ENCODE peak calls at places on chromosomes 16 and 17, in seven cellular contexts. A is GM23248; X is A549; J is fibroblast of lung; O is CD8-positive, alpha-beta T cell; M is cardiac muscle cell; U is upper lobe of right lung. Q is an unnamed sample.

GRCh38 chr17:45751466-45751865 is 32.7 kb upstream of the CRHR1 start:
- DNase-seq in A (no peak), X (no peak), J (no peak), O (no peak), M (no peak), U (no peak), Q (no peak)

GRCh38 chr16:80583466-80583865 is 42.7 kb downstream of the DYNLRB2 start:
- DNase-seq in A (peak; percentile 72), X (no peak), J (peak; percentile 90), O (no peak), M (no peak), U (no peak), Q (no peak)

GRCh38 chr17:3025421-3026124 is 37.8 kb downstream of the OR1D5 start:
- DNase-seq in A (no peak), X (no peak), J (no peak), O (no peak), M (no peak), U (peak; percentile 40), Q (peak; percentile 38)

GRCh38 chr16:49027420-49027819 is 254.2 kb downstream of the CBLN1 start:
- DNase-seq in A (no peak), X (no peak), J (no peak), O (no peak), M (no peak), U (no peak), Q (no peak)

GRCh38 chr16:67100569-67101300 is 9.0 kb upstream of the PHAF1 start:
- DNase-seq in A (peak; percentile 55), X (peak; percentile 51), J (peak; percentile 35), O (no peak), M (no peak), U (no peak), Q (no peak)

GRCh38 chr16:56919099-56919800 is 12.7 kb upstream of the HERPUD1 start:
- DNase-seq in A (no peak), X (no peak), J (no peak), O (no peak), M (no peak), U (no peak), Q (no peak)

GRCh38 chr17:40726919-40727318 is 23.4 kb upstream of the KRT24 start:
- DNase-seq in A (peak; percentile 21), X (peak; percentile 20), J (peak; percentile 6), O (no peak), M (no peak), U (no peak), Q (no peak)

GRCh38 chr17:75601057-75601987 is 13.7 kb downstream of the MYO15B start:
- DNase-seq in A (peak; percentile 32), X (peak; percentile 88), J (peak; percentile 7), O (peak; percentile 41), M (peak; percentile 67), U (peak; percentile 80), Q (no peak)

GRCh38 chr17:49513044-49513395 is 17.9 kb downstream of the NGFR start:
- DNase-seq in A (no peak), X (no peak), J (no peak), O (no peak), M (no peak), U (peak; percentile 64), Q (no peak)

GRCh38 chr17:8359769-8360168 is 16.7 kb downstream of the KRABD2 start:
- DNase-seq in A (peak; percentile 95), X (no peak), J (peak; percentile 91), O (no peak), M (no peak), U (no peak), Q (no peak)

GRCh38 chr16:53642094-53642493 is 61.6 kb downstream of the RPGRIP1L start:
- DNase-seq in A (no peak), X (no peak), J (peak; percentile 63), O (no peak), M (no peak), U (peak; percentile 77), Q (peak; percentile 58)

GRCh38 chr16:13935408-13935807 is 15.5 kb downstream of the ERCC4 start:
- DNase-seq in A (no peak), X (peak; percentile 30), J (no peak), O (no peak), M (no peak), U (no peak), Q (no peak)

GRCh38 chr17:77609553-77610517 is 348.7 kb upstream of the TNRC6C start:
- DNase-seq in A (peak; percentile 32), X (no peak), J (no peak), O (peak; percentile 53), M (no peak), U (peak; percentile 28), Q (no peak)

GRCh38 chr16:89646906-89647305 is 10.6 kb downstream of the CHMP1A start:
- DNase-seq in A (no peak), X (no peak), J (no peak), O (no peak), M (no peak), U (no peak), Q (no peak)

GRCh38 chr16:51151951-51152663 is 1.0 kb upstream of the SALL1 start:
- DNase-seq in A (peak; percentile 94), X (peak; percentile 16), J (peak; percentile 91), O (no peak), M (peak; percentile 95), U (no peak), Q (no peak)

DNA sequence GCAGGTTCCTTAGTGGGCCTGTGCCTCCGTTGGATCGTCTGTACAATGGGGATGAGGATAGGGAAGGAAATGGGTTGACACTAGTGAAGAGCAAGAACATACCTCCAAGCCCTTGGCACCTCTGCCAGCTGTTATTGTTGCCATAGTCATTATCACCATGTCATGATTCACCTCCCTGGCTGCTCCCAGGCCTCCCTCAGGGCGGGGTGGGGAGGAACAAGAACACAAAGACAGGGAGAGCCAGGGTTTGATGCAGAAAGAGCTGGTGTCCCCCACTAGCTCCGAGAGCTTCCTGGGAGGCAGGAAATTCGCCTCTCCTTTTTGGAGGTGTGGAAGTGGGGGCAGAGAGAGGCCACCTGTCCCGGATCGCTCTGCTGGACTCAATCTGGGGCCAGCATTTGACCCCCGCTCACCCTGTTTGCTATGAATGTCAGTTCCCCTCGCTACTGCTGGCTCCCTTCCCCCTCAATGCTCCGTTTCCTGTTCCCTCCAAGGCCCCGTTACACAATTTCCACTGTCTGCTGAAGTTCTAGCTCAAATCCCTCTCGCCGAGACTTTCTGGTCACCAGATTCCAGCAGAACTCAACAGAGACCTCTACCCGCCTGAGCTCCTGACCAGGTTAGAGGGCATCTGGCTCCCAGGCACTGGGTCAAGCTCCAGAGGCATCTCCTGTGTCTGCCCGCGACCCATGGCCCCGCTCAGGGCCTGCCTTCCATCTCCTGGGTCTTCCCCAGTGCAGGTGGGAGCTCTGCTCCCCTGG is 9.1 kb downstream of the TIMP2 start:
- DNase-seq in A (peak; percentile 93), X (peak; percentile 74), J (peak; percentile 66), O (no peak), M (no peak), U (peak; percentile 75), Q (peak; percentile 73)
- H3K4me3 ChIP-seq in A (peak overlapping the region; percentile 53), X (peak overlapping the region; percentile 16), J (peak overlapping the region; percentile 10), O (no peak overlapping the region), M (no peak overlapping the region), U (peak overlapping the region; percentile 5), Q (no peak overlapping the region)

GRCh38 chr16:30406911-30407793 is at the start of gene ZNF771:
- DNase-seq in A (peak; percentile 94), X (peak; percentile 90), J (peak; percentile 82), O (peak; percentile 83), M (peak; percentile 92), U (peak; percentile 97), Q (peak; percentile 97)
- H3K4me1 ChIP-seq in A (peaks cover 22% of the 10 kb centered on the region), X (peaks cover 20% of the 10 kb centered on the region), J (peaks cover 4% of the 10 kb centered on the region), O (peaks cover 19% of the 10 kb centered on the region), M (no peaks in the 10 kb centered on the region), U (peaks cover 21% of the 10 kb centered on the region), Q (peaks cover 31% of the 10 kb centered on the region)

GRCh38 chr17:61450641-61451537 is 1.3 kb upstream of the TBX4 start:
- DNase-seq in A (no peak), X (no peak), J (no peak), O (no peak), M (no peak), U (no peak), Q (no peak)
- H3K4me3 ChIP-seq in A (no peak overlapping the region), X (no peak overlapping the region), J (peak overlapping the region; percentile 91), O (no peak overlapping the region), M (no peak overlapping the region), U (peak overlapping the region; percentile 46), Q (peak overlapping the region; percentile 35)

DNA sequence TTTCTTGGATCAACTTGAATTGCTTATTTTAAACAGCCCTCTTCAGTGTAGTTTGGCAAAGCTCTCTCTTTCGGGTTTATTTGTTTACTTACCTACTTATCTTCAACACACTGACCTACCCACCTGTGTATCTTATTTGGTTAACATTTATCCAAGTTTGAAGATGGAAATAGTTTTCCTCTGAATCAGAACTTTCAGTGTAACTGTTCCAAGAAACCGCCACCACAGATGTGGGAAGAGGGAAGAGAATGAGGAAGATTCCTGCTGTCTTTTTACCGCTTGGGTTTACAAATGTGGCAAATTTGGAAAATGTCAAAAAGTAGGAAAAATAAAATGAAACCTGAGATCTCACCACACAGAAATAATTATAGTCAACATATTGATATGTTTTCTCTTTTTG is 115.8 kb downstream of the MSI2 start:
- DNase-seq in A (peak; percentile 9), X (peak; percentile 89), J (peak; percentile 78), O (no peak), M (no peak), U (no peak), Q (no peak)
- H3K4me1 ChIP-seq in A (peaks cover 11% of the 10 kb centered on the region), X (peaks cover 80% of the 10 kb centered on the region), J (no peaks in the 10 kb centered on the region), O (no peaks in the 10 kb centered on the region), M (peaks cover 29% of the 10 kb centered on the region), U (peaks cover 15% of the 10 kb centered on the region), Q (peaks cover 5% of the 10 kb centered on the region)

GRCh38 chr16:19118938-19119431 is 5.2 kb downstream of the ITPRIPL2 start:
- DNase-seq in A (peak; percentile 96), X (peak; percentile 71), J (peak; percentile 95), O (no peak), M (no peak), U (no peak), Q (peak; percentile 73)
- H3K4me3 ChIP-seq in A (peak overlapping the region; percentile 76), X (peak overlapping the region; percentile 24), J (peak overlapping the region; percentile 73), O (no peak overlapping the region), M (no peak overlapping the region), U (peak overlapping the region; percentile 28), Q (peak overlapping the region; percentile 18)

GRCh38 chr17:73305845-73306836 is 5.7 kb downstream of the CDC42EP4 start:
- DNase-seq in A (peak; percentile 41), X (no peak), J (no peak), O (no peak), M (no peak), U (no peak), Q (no peak)

GRCh38 chr17:73304438-73304837 is 7.4 kb downstream of the CDC42EP4 start:
- DNase-seq in A (peak; percentile 46), X (no peak), J (no peak), O (no peak), M (no peak), U (no peak), Q (no peak)

GRCh38 chr17:73308017-73308823 is 3.6 kb downstream of the CDC42EP4 start:
- DNase-seq in A (peak; percentile 80), X (peak; percentile 95), J (peak; percentile 86), O (no peak), M (peak; percentile 27), U (peak; percentile 94), Q (peak; percentile 88)

GRCh38 chr17:73304971-73305786 is 6.6 kb downstream of the CDC42EP4 start:
- DNase-seq in A (peak; percentile 97), X (peak; percentile 82), J (peak; percentile 79), O (no peak), M (peak; percentile 68), U (peak; percentile 83), Q (peak; percentile 54)

DNA sequence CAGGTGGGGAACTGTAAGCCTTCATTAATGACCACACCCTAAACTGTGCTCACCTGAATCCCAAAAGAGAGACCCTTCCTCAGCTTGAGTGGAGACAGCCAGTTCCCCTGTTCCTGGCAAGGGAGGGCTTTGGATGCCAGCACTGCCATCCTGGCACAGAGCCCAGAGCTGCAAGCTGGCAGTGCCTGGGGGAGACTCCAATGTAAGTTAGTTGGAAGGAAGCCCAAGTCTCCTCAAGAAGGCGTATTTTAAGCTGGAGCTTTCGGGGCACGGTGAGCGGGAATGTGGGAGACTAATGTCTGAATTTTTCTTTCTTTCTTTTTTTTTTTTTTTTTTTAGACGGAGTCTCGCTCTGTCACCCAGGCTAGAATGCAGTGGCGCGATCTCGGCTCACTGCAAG is 4.7 kb downstream of the CDC42EP4 start:
- DNase-seq in A (no peak), X (no peak), J (no peak), O (no peak), M (no peak), U (peak; percentile 75), Q (peak; percentile 48)
- H3K4me1 ChIP-seq in A (peaks cover 67% of the 10 kb centered on the region), X (peaks cover 65% of the 10 kb centered on the region), J (peaks cover 45% of the 10 kb centered on the region), O (peaks cover 14% of the 10 kb centered on the region), M (peaks cover 44% of the 10 kb centered on the region), U (peaks cover 58% of the 10 kb centered on the region), Q (peaks cover 54% of the 10 kb centered on the region)